ENCODE peak calls at places on chromosomes 12 and 14, in six cellular contexts. T is stomach, R is K562, V is gastrocnemius medialis, X is GM23248, Y is tibial artery. B is an unnamed sample.
A peak's percentile ranks its signal among the peaks of the same experiment; 100 is the strongest.

GRCh38 chr14:75941030-75941429 is 40.8 kb downstream of the TGFB3 start:
- DNase-seq in T (no peak), R (no peak), V (peak; percentile 88), X (no peak), Y (no peak), B (no peak)

GRCh38 chr14:72904840-72905561 is 11.1 kb upstream of the DPF3 start:
- DNase-seq in T (peak; percentile 59), R (peak; percentile 46), V (peak; percentile 49), X (peak; percentile 89), Y (peak; percentile 64), B (no peak)

GRCh38 chr12:100793182-100793581 is 1.4 kb upstream of the ANO4 start:
- DNase-seq in T (no peak), R (no peak), V (no peak), X (peak; percentile 85), Y (no peak), B (no peak)

GRCh38 chr14:35398095-35398584 is 6.4 kb downstream of the NFKBIA start:
- DNase-seq in T (no peak), R (no peak), V (no peak), X (no peak), Y (peak; percentile 69), B (no peak)

GRCh38 chr14:72685456-72685855 is 208.4 kb downstream of the DPF3 start:
- DNase-seq in T (no peak), R (no peak), V (no peak), X (no peak), Y (no peak), B (no peak)

GRCh38 chr12:48296586-48297396 is 53.9 kb downstream of the ZNF641 start:
- DNase-seq in T (peak; percentile 80), R (peak; percentile 77), V (peak; percentile 36), X (peak; percentile 82), Y (peak; percentile 76), B (peak; percentile 83)

GRCh38 chr14:73997944-73998451 is 21.1 kb downstream of the ENTPD5 start:
- DNase-seq in T (no peak), R (no peak), V (no peak), X (no peak), Y (no peak), B (no peak)

GRCh38 chr14:85554106-85554505 is 24.2 kb downstream of the FLRT2 start:
- DNase-seq in T (no peak), R (no peak), V (no peak), X (no peak), Y (no peak), B (no peak)

GRCh38 chr12:79370021-79370420 is 320.7 kb downstream of the PAWR start:
- DNase-seq in T (no peak), R (no peak), V (no peak), X (no peak), Y (no peak), B (no peak)

GRCh38 chr12:113788020-113788856 is 177.9 kb downstream of the RBM19 start:
- DNase-seq in T (no peak), R (no peak), V (no peak), X (peak; percentile 48), Y (no peak), B (no peak)

GRCh38 chr12:124618291-124618902 is 51.0 kb upstream of the NCOR2 start:
- DNase-seq in T (no peak), R (no peak), V (no peak), X (no peak), Y (no peak), B (no peak)

GRCh38 chr12:123160801-123161487 is 10.1 kb upstream of the PITPNM2 start:
- DNase-seq in T (no peak), R (no peak), V (no peak), X (peak; percentile 34), Y (no peak), B (no peak)

GRCh38 chr12:131720921-131721320 is 10.0 kb downstream of the SFSWAP start:
- DNase-seq in T (no peak), R (no peak), V (no peak), X (peak; percentile 46), Y (no peak), B (no peak)

GRCh38 chr14:63551338-63551737 is 8.2 kb upstream of the PPP2R5E start:
- DNase-seq in T (no peak), R (no peak), V (no peak), X (peak; percentile 65), Y (no peak), B (no peak)

GRCh38 chr12:1915082-1915968 is 3.1 kb downstream of the CACNA2D4 start:
- DNase-seq in T (peak; percentile 17), R (peak; percentile 39), V (no peak), X (no peak), Y (no peak), B (peak; percentile 55)

GRCh38 chr12:20127401-20127800 is 240.9 kb upstream of the PDE3A start:
- DNase-seq in T (no peak), R (no peak), V (no peak), X (peak; percentile 2), Y (no peak), B (no peak)

GRCh38 chr12:114254172-114254571 is 151.8 kb downstream of the TBX5 start:
- DNase-seq in T (no peak), R (no peak), V (no peak), X (no peak), Y (no peak), B (no peak)

GRCh38 chr12:59403259-59403932 is 192.4 kb upstream of the SLC16A7 start:
- DNase-seq in T (peak; percentile 40), R (peak; percentile 5), V (no peak), X (peak; percentile 77), Y (peak; percentile 65), B (no peak)

GRCh38 chr12:91178139-91178561 is 4.5 kb downstream of the DCN start:
- DNase-seq in T (no peak), R (no peak), V (no peak), X (peak; percentile 73), Y (no peak), B (no peak)

GRCh38 chr14:99909500-99910064 is 116.4 kb downstream of the EML1 start:
- DNase-seq in T (no peak), R (no peak), V (no peak), X (peak; percentile 8), Y (no peak), B (no peak)

GRCh38 chr12:69275471-69275891 is 36.1 kb downstream of the CPSF6 start:
- DNase-seq in T (no peak), R (no peak), V (no peak), X (no peak), Y (no peak), B (no peak)

GRCh38 chr12:68406134-68406576 is 74.0 kb upstream of the MDM1 start:
- DNase-seq in T (peak; percentile 88), R (no peak), V (peak; percentile 84), X (peak; percentile 81), Y (peak; percentile 91), B (peak; percentile 94)

GRCh38 chr14:93132472-93133065 is 16.8 kb upstream of the ITPK1 start:
- DNase-seq in T (peak; percentile 63), R (no peak), V (no peak), X (peak; percentile 37), Y (no peak), B (no peak)

GRCh38 chr14:103552011-103552797 is 10.3 kb downstream of the BAG5 start:
- DNase-seq in T (no peak), R (no peak), V (peak; percentile 55), X (peak; percentile 86), Y (peak; percentile 78), B (no peak)

GRCh38 chr14:83520837-83521236 is 1987.2 kb upstream of the SEL1L start:
- DNase-seq in T (no peak), R (no peak), V (no peak), X (peak; percentile 11), Y (no peak), B (no peak)

GRCh38 chr12:94650143-94651056 is at the start of gene TMCC3:
- DNase-seq in T (peak; percentile 63), R (no peak), V (peak; percentile 53), X (peak; percentile 62), Y (peak; percentile 36), B (no peak)

GRCh38 chr12:110373025-110373876 is 30.3 kb downstream of the ANAPC7 start:
- DNase-seq in T (no peak), R (no peak), V (no peak), X (no peak), Y (no peak), B (no peak)
- H3K36me3 ChIP-seq in T (peaks cover 83% of the 10 kb centered on the region), R (peaks cover 79% of the 10 kb centered on the region), V (peaks cover 74% of the 10 kb centered on the region), X (peaks cover 27% of the 10 kb centered on the region), Y (peaks cover 51% of the 10 kb centered on the region), B (peaks cover 39% of the 10 kb centered on the region)

GRCh38 chr12:6532927-6533652 is 1.2 kb upstream of the GAPDH start:
- DNase-seq in T (peak; percentile 65), R (peak; percentile 46), V (no peak), X (peak; percentile 87), Y (peak; percentile 70), B (peak; percentile 86)

GRCh38 chr12:6534914-6535696 is 788 bp downstream of the GAPDH start:
- DNase-seq in T (peak; percentile 77), R (peak; percentile 57), V (peak; percentile 79), X (peak; percentile 94), Y (peak; percentile 86), B (peak; percentile 93)

GRCh38 chr12:6535697-6535946 is 1.3 kb downstream of the GAPDH start:
- DNase-seq in T (no peak), R (no peak), V (no peak), X (no peak), Y (no peak), B (no peak)

GRCh38 chr12:6533653-6534157 is 612 bp upstream of the GAPDH start:
- DNase-seq in T (peak; percentile 54), R (peak; percentile 72), V (no peak), X (peak; percentile 83), Y (peak; percentile 65), B (no peak)

GRCh38 chr12:6534158-6534913 is at the start of gene GAPDH:
- DNase-seq in T (peak; percentile 90), R (peak; percentile 90), V (peak; percentile 89), X (peak; percentile 99), Y (peak; percentile 86), B (peak; percentile 94)
- H3K4me1 ChIP-seq in T (peaks cover 54% of the 10 kb centered on the region), R (peaks cover 32% of the 10 kb centered on the region), V (peaks cover 35% of the 10 kb centered on the region), X (peaks cover 30% of the 10 kb centered on the region), Y (peaks cover 51% of the 10 kb centered on the region), B (peaks cover 30% of the 10 kb centered on the region)

DNA sequence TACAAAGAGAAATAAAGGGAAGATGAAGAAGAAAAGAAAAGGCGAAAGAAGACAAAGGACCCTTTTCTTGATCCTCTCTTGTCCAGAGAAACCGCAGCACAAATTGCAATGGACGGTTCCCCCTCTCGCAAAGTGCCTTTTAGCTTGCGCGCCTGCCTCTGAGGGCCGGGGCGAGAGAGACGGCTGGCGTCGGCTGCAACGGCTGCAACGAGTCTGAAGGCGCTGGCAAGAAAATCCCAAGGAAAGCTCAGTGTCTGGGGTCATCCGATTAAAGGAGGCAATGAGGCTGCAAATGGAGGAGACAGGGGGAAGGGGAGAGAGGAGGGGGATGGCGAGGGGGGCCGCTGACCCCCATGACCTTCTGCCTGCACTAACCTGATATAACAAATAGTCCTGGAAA is 671.5 kb downstream of the MED13L start:
- DNase-seq in T (no peak), R (no peak), V (no peak), X (no peak), Y (no peak), B (no peak)
- H3K4me3 ChIP-seq in T (no peak overlapping the region), R (no peak overlapping the region), V (no peak overlapping the region), X (no peak overlapping the region), Y (no peak overlapping the region), B (no peak overlapping the region)

DNA sequence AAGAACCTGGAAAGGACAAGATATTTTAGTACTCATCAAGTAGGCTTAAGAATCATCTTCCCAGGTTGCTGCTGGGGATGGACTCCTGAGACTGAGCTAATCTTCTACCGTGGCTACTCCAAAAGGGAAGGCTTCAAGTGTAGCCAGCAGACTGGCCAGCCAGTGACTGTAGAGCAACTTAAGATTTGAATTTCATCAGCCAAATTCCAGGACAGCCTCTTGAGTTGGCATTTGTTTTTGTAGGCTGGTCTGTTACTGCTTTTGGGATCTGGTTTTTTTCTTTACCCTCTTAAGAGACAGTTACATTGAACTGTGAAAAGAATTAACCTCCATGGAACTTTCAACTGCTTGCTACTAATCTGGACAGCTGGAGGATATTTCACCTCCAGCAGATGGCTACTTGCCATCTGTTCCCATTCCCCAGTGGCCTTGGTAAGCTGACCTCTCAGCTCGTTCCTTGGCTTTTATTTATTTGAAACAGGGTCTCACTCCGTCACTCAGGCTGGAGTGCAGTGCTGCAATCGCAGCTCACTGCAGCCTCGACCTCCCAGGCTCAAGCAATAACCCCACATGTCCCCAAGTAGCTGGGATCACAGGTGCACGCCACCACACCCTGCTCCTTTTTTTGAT is 20.7 kb downstream of the VTI1B start:
- DNase-seq in T (no peak), R (no peak), V (no peak), X (peak; percentile 69), Y (no peak), B (no peak)
- H3K36me3 ChIP-seq in T (peaks cover 100% of the 10 kb centered on the region), R (peaks cover 79% of the 10 kb centered on the region), V (peaks cover 99% of the 10 kb centered on the region), X (peaks cover 45% of the 10 kb centered on the region), Y (peaks cover 90% of the 10 kb centered on the region), B (peaks cover 77% of the 10 kb centered on the region)